ENCODE peak calls at places on chromosomes 13 and 19, in eight cellular contexts. L is T-cell, U is C1 segment of cervical spinal cord, E is cerebellar nuclear complex, P is activated T-cell treated with anti-CD3 and anti-CD28 coated beads for 1 hour, F is mesendoderm, W is epithelial cell of esophagus, M is ELF-1. Z is an unnamed sample.

GRCh38 chr13:42064259-42064658 is 15.8 kb downstream of the DGKH start:
- DNase-seq in L (no peak), U (no peak), E (no peak), P (no peak), F (no peak), W (peak; percentile 60), M (no peak), Z (peak; percentile 84)

GRCh38 chr19:4518345-4519171 is at the start of gene PLIN4:
- DNase-seq in L (no peak), U (no peak), E (no peak), P (no peak), F (no peak), W (no peak), M (no peak), Z (no peak)

GRCh38 chr13:71860547-71861131 is 6.4 kb downstream of the DACH1 start:
- DNase-seq in L (no peak), U (no peak), E (no peak), P (no peak), F (no peak), W (no peak), M (no peak), Z (peak; percentile 61)

GRCh38 chr13:94079876-94080275 is 399.6 kb downstream of the DCT start:
- DNase-seq in L (no peak), U (no peak), E (no peak), P (no peak), F (no peak), W (no peak), M (no peak), Z (no peak)

GRCh38 chr19:49114630-49115363 is 627 bp downstream of the LIN7B start:
- DNase-seq in L (peak; percentile 42), U (peak; percentile 36), E (peak; percentile 70), P (peak; percentile 37), F (peak; percentile 75), W (peak; percentile 46), M (peak; percentile 78), Z (peak; percentile 91)

GRCh38 chr13:28046981-28047380 is 53.4 kb downstream of the FLT3 start:
- DNase-seq in L (no peak), U (no peak), E (peak; percentile 6), P (no peak), F (no peak), W (no peak), M (no peak), Z (no peak)

GRCh38 chr19:6271721-6272410 is 7.9 kb downstream of the MLLT1 start:
- DNase-seq in L (no peak), U (peak; percentile 55), E (peak; percentile 58), P (no peak), F (peak; percentile 51), W (peak; percentile 31), M (peak; percentile 79), Z (peak; percentile 84)

GRCh38 chr19:3576696-3577443 is 4.1 kb downstream of the HMG20B start:
- DNase-seq in L (no peak), U (peak; percentile 31), E (no peak), P (no peak), F (peak; percentile 86), W (peak; percentile 36), M (peak; percentile 75), Z (peak; percentile 84)

GRCh38 chr13:113561417-113562084 is 23.0 kb upstream of the TFDP1 start:
- DNase-seq in L (no peak), U (no peak), E (no peak), P (no peak), F (no peak), W (no peak), M (no peak), Z (no peak)

GRCh38 chr19:33132425-33132824 is 511 bp downstream of the WDR88 start:
- DNase-seq in L (no peak), U (no peak), E (no peak), P (no peak), F (peak; percentile 51), W (no peak), M (peak; percentile 51), Z (peak; percentile 15)

GRCh38 chr19:10233946-10234345 is 2.8 kb upstream of the S1PR2 start:
- DNase-seq in L (no peak), U (no peak), E (no peak), P (no peak), F (no peak), W (no peak), M (no peak), Z (no peak)